ENCODE peak calls at places on chromosomes 16 and 17, in four cellular contexts. A is HepG2, D is WTC11, O is GM12878. U is an unnamed sample.

GRCh38 chr16:67294171-67294757 is 14.9 kb downstream of the PLEKHG4 start:
- DNase-seq in D (no peak), O (no peak), A (no peak), U (no peak)

GRCh38 chr17:63106050-63106449 is 140.0 kb downstream of the TANC2 start:
- DNase-seq in D (no peak), A (no peak), O (no peak), U (no peak)

GRCh38 chr17:79280822-79281572 is 206.4 kb downstream of the ENGASE start:
- DNase-seq in D (no peak), A (no peak), O (no peak), U (no peak)

GRCh38 chr16:49460786-49461470 is 87.3 kb downstream of the C16orf78 start:
- DNase-seq in O (no peak), A (no peak), D (no peak), U (no peak)

GRCh38 chr17:21397341-21398050 is 21.3 kb downstream of the KCNJ12 start:
- DNase-seq in A (no peak), D (no peak), O (no peak), U (no peak)

GRCh38 chr17:66946251-66946650 is 18.3 kb upstream of the CACNG4 start:
- DNase-seq in D (no peak), A (no peak), O (no peak), U (no peak)

GRCh38 chr16:80997139-80997798 is 9.4 kb downstream of the CMC2 start:
- DNase-seq in D (no peak), O (peak), A (peak), U (no peak)

GRCh38 chr17:49789278-49789578 is 747 bp downstream of the KAT7 start:
- DNase-seq in O (no peak), D (no peak), A (no peak), U (no peak)

GRCh38 chr17:80872999-80873951 is 118.4 kb upstream of the CHMP6 start:
- DNase-seq in O (no peak), A (no peak), D (peak), U (no peak)

GRCh38 chr16:57306676-57307341 is 22.3 kb upstream of the PLLP start:
- DNase-seq in D (no peak), O (no peak), A (no peak), U (no peak)

GRCh38 chr16:79723583-79724168 is 123.1 kb upstream of the MAF start:
- DNase-seq in D (peak), O (no peak), A (no peak), U (no peak)

GRCh38 chr16:29024280-29024679 is 39.4 kb downstream of the LAT start:
- DNase-seq in A (no peak), O (no peak), D (no peak), U (no peak)

GRCh38 chr17:4908301-4908700 is 5.4 kb upstream of the CHRNE start:
- DNase-seq in A (peak), O (no peak), D (peak), U (no peak)

GRCh38 chr16:49338867-49339266 is 34.7 kb upstream of the C16orf78 start:
- DNase-seq in A (no peak), D (no peak), O (no peak), U (no peak)

GRCh38 chr17:55500103-55500502 is 11.1 kb downstream of the SMIM36 start:
- DNase-seq in A (no peak), D (no peak), O (no peak), U (no peak)

GRCh38 chr17:56815711-56816110 is 18.0 kb downstream of the C17orf67 start:
- DNase-seq in O (no peak), D (no peak), A (no peak), U (no peak)

GRCh38 chr17:82289822-82290541 is 16.5 kb upstream of the CSNK1D start:
- DNase-seq in A (peak), O (no peak), D (no peak), U (peak)

GRCh38 chr17:19341211-19341631 is 21.3 kb downstream of the B9D1 start:
- DNase-seq in D (peak), O (no peak), A (no peak), U (no peak)

GRCh38 chr17:64420143-64420670 is 28.7 kb upstream of the MILR1 start:
- DNase-seq in D (no peak), O (no peak), A (peak), U (peak)

GRCh38 chr17:49646391-49647255 is 31.3 kb downstream of the SPOP start:
- DNase-seq in A (peak), O (peak), D (no peak), U (no peak)

GRCh38 chr17:77100009-77100408 is 40.8 kb upstream of the SEC14L1 start:
- DNase-seq in O (no peak), D (no peak), A (no peak), U (no peak)
- TF ChIP-seq CREM in O (no peak), D (no peak), A (no peak), U (no peak)

DNA sequence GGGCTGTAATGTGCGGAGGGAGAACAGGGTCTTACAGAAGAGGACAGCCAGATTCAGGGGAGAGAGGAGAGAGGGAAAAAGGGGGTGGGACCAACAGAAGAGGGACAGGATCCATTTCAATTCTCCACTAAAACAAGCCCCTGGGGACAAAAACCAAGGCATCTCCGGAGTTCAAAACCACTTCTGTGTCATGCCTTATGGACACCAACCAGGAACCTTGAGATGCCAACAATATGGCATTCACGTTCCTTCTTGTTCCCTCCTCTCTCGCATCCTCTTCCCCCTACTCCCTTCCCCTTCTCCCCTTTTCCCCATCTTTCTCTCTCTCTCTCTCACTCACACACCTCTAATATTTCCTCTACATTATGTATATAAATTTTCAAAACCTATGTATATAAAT is 123.2 kb downstream of the SLC39A11 start:
- DNase-seq in A (no peak), D (no peak), O (no peak), U (no peak)
- TF ChIP-seq CREM in A (no peak), D (no peak), O (no peak), U (no peak)

DNA sequence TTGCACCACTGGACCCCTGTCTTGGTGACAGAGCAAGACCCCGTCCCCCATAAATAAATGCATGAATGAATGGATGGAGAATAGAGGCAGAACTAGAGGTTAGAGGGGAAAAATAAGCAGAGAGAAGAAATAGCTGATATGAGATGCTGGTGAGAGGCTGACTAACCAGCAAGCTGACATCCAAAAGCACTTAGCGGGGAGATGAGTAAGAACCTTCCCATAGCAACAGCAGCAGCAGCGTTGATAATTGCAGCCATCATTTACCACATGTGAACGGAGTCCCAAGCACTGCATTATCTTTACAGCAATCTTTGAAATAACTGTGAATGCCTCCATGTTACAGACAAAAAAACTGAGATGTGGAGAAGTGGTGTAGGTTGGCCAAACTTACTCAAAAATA is 777.3 kb upstream of the EEF2KMT start:
- DNase-seq in D (no peak), A (no peak), O (no peak), U (no peak)
- TF ChIP-seq CREM in D (no peak), A (no peak), O (no peak), U (no peak)

GRCh38 chr17:77882040-77882439 is 76.5 kb upstream of the TNRC6C start:
- DNase-seq in A (no peak), O (no peak), D (no peak), U (no peak)

GRCh38 chr17:77881545-77881944 is 77.0 kb upstream of the TNRC6C start:
- DNase-seq in O (peak), A (no peak), D (no peak), U (peak)

GRCh38 chr17:77883213-77883650 is 75.3 kb upstream of the TNRC6C start:
- DNase-seq in D (no peak), A (no peak), O (no peak), U (no peak)

GRCh38 chr17:77884019-77884418 is 74.5 kb upstream of the TNRC6C start:
- DNase-seq in D (peak), O (no peak), A (no peak), U (no peak)

GRCh38 chr17:77882481-77883212 is 75.9 kb upstream of the TNRC6C start:
- DNase-seq in A (peak), O (peak), D (no peak), U (no peak)
- TF ChIP-seq CREM in A (no peak), O (peak), D (no peak), U (peak)

DNA sequence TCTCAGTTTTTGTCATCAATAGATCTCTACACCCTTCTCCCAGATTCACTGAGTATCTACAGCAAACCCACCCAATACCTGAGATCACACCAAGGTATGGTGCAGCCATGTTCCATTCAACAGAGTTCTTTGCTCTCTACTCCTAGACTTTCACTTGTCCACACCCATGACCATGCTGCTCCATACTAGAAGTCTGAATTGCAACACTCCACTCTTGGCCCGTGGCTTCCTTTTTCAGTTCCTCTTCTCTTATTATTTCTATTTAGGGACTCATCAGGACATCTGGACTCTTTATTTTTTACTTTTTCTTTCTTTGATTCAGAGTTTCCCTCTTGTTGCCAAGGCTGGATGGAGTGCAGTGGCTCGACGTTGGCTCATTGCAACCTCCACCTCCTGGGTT is 37.1 kb downstream of the YWHAE start:
- DNase-seq in A (no peak), O (no peak), D (no peak), U (no peak)
- TF ChIP-seq CREM in A (no peak), O (no peak), D (no peak), U (no peak)

U was measured in K562.